ENCODE peak calls at places on chromosomes 1 and 21, in seven cellular contexts. A, N, R, L, P, Z and Y are unnamed samples.

GRCh38 chr1:93749894-93750301 is 68.3 kb upstream of the BCAR3 start:
- DNase-seq in A (peak), N (no peak), R (peak), L (peak), P (peak), Z (no peak), Y (peak)

GRCh38 chr1:117600966-117601365 is 4.9 kb upstream of the TENT5C start:
- DNase-seq in A (no peak), N (no peak), R (no peak), L (no peak), P (no peak), Z (no peak), Y (no peak)

GRCh38 chr21:38438476-38438893 is 59.8 kb downstream of the ERG start:
- DNase-seq in A (no peak), N (no peak), R (no peak), L (no peak), P (peak), Z (no peak), Y (no peak)

GRCh38 chr1:39434797-39435395 is 56.5 kb upstream of the BMP8A start:
- DNase-seq in A (no peak), N (no peak), R (peak), L (no peak), P (peak), Z (no peak), Y (no peak)

GRCh38 chr1:2177946-2178538 is 16.5 kb downstream of the FAAP20 start:
- DNase-seq in A (no peak), N (no peak), R (no peak), L (no peak), P (no peak), Z (no peak), Y (no peak)

GRCh38 chr1:221801773-221802516 is 60.1 kb upstream of the DUSP10 start:
- DNase-seq in A (no peak), N (no peak), R (no peak), L (no peak), P (peak), Z (no peak), Y (no peak)

GRCh38 chr1:100347009-100347966 is 5.0 kb upstream of the CDC14A start:
- DNase-seq in A (no peak), N (no peak), R (no peak), L (no peak), P (no peak), Z (no peak), Y (no peak)

GRCh38 chr21:42760977-42761751 is 107.7 kb downstream of the PDE9A start:
- DNase-seq in A (no peak), N (no peak), R (no peak), L (no peak), P (no peak), Z (no peak), Y (no peak)

GRCh38 chr1:109341944-109342925 is 35.4 kb upstream of the MYBPHL start:
- DNase-seq in A (no peak), N (no peak), R (no peak), L (no peak), P (no peak), Z (no peak), Y (no peak)

GRCh38 chr1:24826510-24826909 is 81.3 kb downstream of the CLIC4 start:
- DNase-seq in A (no peak), N (no peak), R (no peak), L (no peak), P (no peak), Z (no peak), Y (no peak)

GRCh38 chr1:229699613-229700242 is 73.7 kb downstream of the URB2 start:
- DNase-seq in A (no peak), N (no peak), R (no peak), L (no peak), P (no peak), Z (no peak), Y (no peak)

GRCh38 chr21:45279446-45280177 is 8.1 kb downstream of the POFUT2 start:
- DNase-seq in A (no peak), N (no peak), R (no peak), L (no peak), P (no peak), Z (no peak), Y (no peak)

GRCh38 chr21:25370311-25370744 is 237.0 kb downstream of the MRPL39 start:
- DNase-seq in A (no peak), N (no peak), R (no peak), L (no peak), P (no peak), Z (peak), Y (no peak)

GRCh38 chr21:36193200-36193599 is 36.6 kb downstream of the DOP1B start:
- DNase-seq in A (no peak), N (no peak), R (no peak), L (no peak), P (no peak), Z (no peak), Y (no peak)

GRCh38 chr1:207981976-207982375 is 71.1 kb upstream of the CD34 start:
- DNase-seq in A (no peak), N (no peak), R (no peak), L (peak), P (peak), Z (peak), Y (peak)